ENCODE peak calls at places on chromosomes 2 and 18, in seven cellular contexts. C is brain microvascular endothelial cell, H is AG04450, I is WERI-Rb-1, G is stomach, X is GM23338, J is sigmoid colon. S is an unnamed sample.

GRCh38 chr2:61328707-61329251 is 142.1 kb downstream of the USP34 start:
- DNase-seq in C (no peak), H (no peak), I (no peak), G (no peak), X (no peak), J (no peak), S (no peak)

GRCh38 chr2:25347205-25347815 is 5.6 kb upstream of the DNMT3A start:
- DNase-seq in C (peak), H (no peak), I (no peak), G (no peak), X (no peak), J (no peak), S (peak)

GRCh38 chr2:71700880-71701397 is 247.6 kb downstream of the DYSF start:
- DNase-seq in C (no peak), H (no peak), I (peak), G (no peak), X (no peak), J (peak), S (no peak)

GRCh38 chr2:64721326-64721633 is 67.6 kb upstream of the SERTAD2 start:
- DNase-seq in C (no peak), H (no peak), I (no peak), G (no peak), X (no peak), J (no peak), S (no peak)

GRCh38 chr2:95023222-95023597 is 2.3 kb upstream of the MAL start:
- DNase-seq in C (no peak), H (no peak), I (peak), G (peak), X (no peak), J (no peak), S (no peak)

GRCh38 chr2:24049485-24050021 is at the start of gene FKBP1B:
- DNase-seq in C (peak), H (no peak), I (no peak), G (peak), X (peak), J (peak), S (no peak)

GRCh38 chr2:216159646-216160045 is 50.5 kb downstream of the XRCC5 start:
- DNase-seq in C (no peak), H (no peak), I (no peak), G (no peak), X (no peak), J (no peak), S (no peak)

GRCh38 chr18:60358516-60358915 is 14.1 kb downstream of the MC4R start:
- DNase-seq in C (peak), H (peak), I (no peak), G (no peak), X (no peak), J (no peak), S (no peak)

GRCh38 chr18:11324510-11324909 is 175.1 kb upstream of the PIEZO2 start:
- DNase-seq in C (no peak), H (no peak), I (no peak), G (no peak), X (no peak), J (no peak), S (no peak)

GRCh38 chr2:20501974-20502373 is 55.1 kb downstream of the RHOB start:
- DNase-seq in C (peak), H (peak), I (no peak), G (no peak), X (no peak), J (peak), S (peak)

GRCh38 chr2:216294305-216294704 is 78.0 kb downstream of the MARCHF4 start:
- DNase-seq in C (no peak), H (no peak), I (no peak), G (no peak), X (no peak), J (no peak), S (peak)

GRCh38 chr2:46815121-46815802 is 100.3 kb downstream of the MCFD2 start:
- DNase-seq in C (no peak), H (no peak), I (no peak), G (no peak), X (peak), J (no peak), S (no peak)

GRCh38 chr2:62738981-62739936 is 33.7 kb downstream of the EHBP1 start:
- DNase-seq in C (no peak), H (no peak), I (no peak), G (no peak), X (no peak), J (no peak), S (no peak)

GRCh38 chr2:62803961-62804360 is 98.4 kb downstream of the EHBP1 start:
- DNase-seq in C (no peak), H (no peak), I (no peak), G (no peak), X (no peak), J (no peak), S (no peak)

GRCh38 chr2:225165052-225165451 is 122.8 kb upstream of the DOCK10 start:
- DNase-seq in C (no peak), H (peak), I (no peak), G (no peak), X (no peak), J (no peak), S (no peak)

GRCh38 chr2:222813177-222813843 is 47.5 kb upstream of the ACSL3 start:
- DNase-seq in C (no peak), H (no peak), I (no peak), G (no peak), X (no peak), J (no peak), S (no peak)

GRCh38 chr18:47606526-47606925 is 323.9 kb downstream of the SMAD2 start:
- DNase-seq in C (no peak), H (no peak), I (no peak), G (no peak), X (no peak), J (no peak), S (no peak)

GRCh38 chr2:71166812-71167211 is 36.4 kb downstream of the MPHOSPH10 start:
- DNase-seq in C (no peak), H (no peak), I (no peak), G (no peak), X (no peak), J (no peak), S (no peak)

GRCh38 chr18:76256897-76257500 is 238.0 kb downstream of the ZNF516 start:
- DNase-seq in C (peak), H (peak), I (peak), G (no peak), X (peak), J (no peak), S (peak)

GRCh38 chr2:71922501-71923142 is 225.0 kb downstream of the CYP26B1 start:
- DNase-seq in C (no peak), H (no peak), I (peak), G (no peak), X (no peak), J (no peak), S (no peak)

GRCh38 chr2:223740679-223741078 is 96.7 kb downstream of the AP1S3 start:
- DNase-seq in C (no peak), H (no peak), I (no peak), G (no peak), X (no peak), J (no peak), S (no peak)

GRCh38 chr2:6181525-6182270 is 489.5 kb downstream of the SOX11 start:
- DNase-seq in C (peak), H (peak), I (no peak), G (no peak), X (no peak), J (no peak), S (no peak)

GRCh38 chr2:97931851-97932211 is 63.9 kb downstream of the TMEM131 start:
- DNase-seq in C (no peak), H (no peak), I (no peak), G (no peak), X (no peak), J (no peak), S (no peak)
- H3K4me3 ChIP-seq in C (no peak), H (no peak), I (no peak), G (no peak), X (no peak), J (no peak), S (no peak)

DNA sequence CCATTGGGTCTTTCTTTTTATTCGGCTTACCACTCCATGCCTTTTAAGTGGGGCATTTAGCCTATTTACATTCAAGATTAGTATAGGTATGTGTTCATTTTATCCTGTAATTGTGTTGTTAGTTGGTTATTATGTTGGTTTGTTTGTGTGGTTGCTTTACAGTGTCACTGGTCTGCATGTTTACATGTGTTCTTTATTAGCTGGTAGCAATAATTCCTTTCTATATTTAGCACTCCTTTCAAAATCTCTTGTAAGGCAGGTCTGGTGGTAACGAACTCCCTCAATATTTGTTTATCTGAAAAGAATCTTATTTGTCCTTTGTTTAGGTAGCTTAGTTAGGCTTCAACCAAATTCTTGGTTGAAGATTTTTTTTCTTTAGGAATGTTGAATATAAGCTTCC is 68.7 kb upstream of the XDH start:
- DNase-seq in C (no peak), H (no peak), I (no peak), G (no peak), X (no peak), J (no peak), S (no peak)
- TF ChIP-seq CTCF in C (no peak), H (no peak), I (no peak), G (no peak), X (no peak), J (no peak), S (no peak)

GRCh38 chr2:195561205-195562032 is 95.6 kb upstream of the SLC39A10 start:
- DNase-seq in C (peak), H (peak), I (no peak), G (no peak), X (no peak), J (no peak), S (no peak)
- H3K4me3 ChIP-seq in C (no peak), H (no peak), I (no peak), G (no peak), X (no peak), J (no peak), S (no peak)

GRCh38 chr2:37894601-37895000 is 30.5 kb upstream of the RMDN2 start:
- DNase-seq in C (no peak), H (no peak), I (no peak), G (no peak), X (no peak), J (no peak), S (no peak)

GRCh38 chr2:37895135-37895534 is 30.0 kb upstream of the RMDN2 start:
- DNase-seq in C (no peak), H (no peak), I (no peak), G (no peak), X (no peak), J (no peak), S (no peak)

GRCh38 chr2:37897511-37897910 is 27.6 kb upstream of the RMDN2 start:
- DNase-seq in C (no peak), H (no peak), I (no peak), G (no peak), X (no peak), J (no peak), S (no peak)

GRCh38 chr2:37898448-37898847 is 26.6 kb upstream of the RMDN2 start:
- DNase-seq in C (no peak), H (no peak), I (no peak), G (no peak), X (no peak), J (no peak), S (no peak)

DNA sequence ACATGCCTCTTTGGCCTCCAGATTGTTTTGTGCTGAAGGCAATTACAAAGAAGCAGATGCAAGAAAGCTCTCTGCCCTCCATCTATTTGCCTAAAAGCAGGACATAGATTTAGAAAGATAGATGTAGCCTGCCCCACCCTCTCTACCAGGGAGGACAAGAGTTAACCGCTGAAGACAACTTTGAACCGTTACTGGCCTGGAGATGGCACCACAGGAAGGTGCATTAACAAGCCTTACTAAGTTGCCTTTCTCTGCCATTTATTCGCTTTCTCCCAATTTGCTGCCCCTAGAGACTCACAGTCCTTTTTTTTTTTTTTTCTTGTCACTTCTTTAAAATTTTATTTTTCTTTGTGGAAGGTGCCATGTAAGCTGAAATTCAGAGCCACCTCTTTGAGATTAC is 28.8 kb upstream of the RMDN2 start:
- DNase-seq in C (no peak), H (no peak), I (no peak), G (no peak), X (peak), J (no peak), S (no peak)
- TF ChIP-seq CTCF in C (peak), H (no peak), I (peak), G (no peak), X (peak), J (no peak), S (peak)

GRCh38 chr18:59265246-59266018 is 7.8 kb downstream of the RAX start:
- DNase-seq in C (no peak), H (no peak), I (peak), G (no peak), X (peak), J (no peak), S (no peak)
- H3K4me3 ChIP-seq in C (peak), H (peak), I (peak), G (peak), X (peak), J (no peak), S (peak)

GRCh38 chr2:155100261-155100660 is 401.8 kb downstream of the KCNJ3 start:
- DNase-seq in C (no peak), H (no peak), I (no peak), G (no peak), X (peak), J (no peak), S (no peak)
- TF ChIP-seq CTCF in C (no peak), H (no peak), I (no peak), G (no peak), X (no peak), J (no peak), S (peak)

GRCh38 chr2:189210250-189211075 is 30.9 kb upstream of the COL5A2 start:
- DNase-seq in C (peak), H (peak), I (no peak), G (no peak), X (no peak), J (peak), S (peak)
- H3K4me3 ChIP-seq in C (no peak), H (peak), I (no peak), G (peak), X (no peak), J (peak), S (no peak)